ENCODE peak calls at places on chromosome 5, in ten cellular contexts. K, Z, R, I, C, M, F, V, B and H are unnamed samples.

GRCh38 chr5:69493235-69493925 is 790 bp downstream of the OCLN start:
- DNase-seq in K (no peak), Z (no peak), R (no peak), I (peak; percentile 60), C (peak; percentile 65), M (no peak), F (no peak), V (no peak), B (no peak), H (peak; percentile 86)

GRCh38 chr5:67094476-67095300 is 101.9 kb downstream of the CD180 start:
- DNase-seq in K (no peak), Z (no peak), R (no peak), I (no peak), C (peak; percentile 85), M (no peak), F (no peak), V (no peak), B (no peak), H (peak; percentile 83)

GRCh38 chr5:5979362-5979760 is 399.0 kb downstream of the MED10 start:
- DNase-seq in K (no peak), Z (no peak), R (no peak), I (no peak), C (no peak), M (no peak), F (no peak), V (no peak), B (no peak), H (peak; percentile 71)

GRCh38 chr5:120778491-120779293 is 314.6 kb downstream of the PRR16 start:
- DNase-seq in K (no peak), Z (no peak), R (no peak), I (no peak), C (peak; percentile 22), M (no peak), F (no peak), V (no peak), B (no peak), H (no peak)

GRCh38 chr5:36371366-36371765 is 69.7 kb upstream of the RANBP3L start:
- DNase-seq in K (no peak), Z (no peak), R (no peak), I (no peak), C (no peak), M (no peak), F (no peak), V (no peak), B (no peak), H (no peak)

GRCh38 chr5:179802950-179803562 is 3.6 kb downstream of the MGAT4B start:
- DNase-seq in K (no peak), Z (no peak), R (no peak), I (no peak), C (no peak), M (peak; percentile 18), F (no peak), V (no peak), B (peak; percentile 65), H (peak; percentile 54)

GRCh38 chr5:133420440-133421301 is 191.7 kb downstream of the FSTL4 start:
- DNase-seq in K (no peak), Z (no peak), R (no peak), I (no peak), C (no peak), M (no peak), F (no peak), V (no peak), B (no peak), H (peak; percentile 28)

GRCh38 chr5:141883184-141883947 is 5.2 kb upstream of the PCDH1 start:
- DNase-seq in K (peak; percentile 58), Z (no peak), R (no peak), I (peak; percentile 54), C (peak; percentile 28), M (no peak), F (no peak), V (no peak), B (peak; percentile 71), H (peak; percentile 94)

GRCh38 chr5:132962429-132962928 is 955 bp downstream of the AFF4 start:
- DNase-seq in K (no peak), Z (peak; percentile 32), R (no peak), I (peak; percentile 44), C (peak; percentile 69), M (no peak), F (no peak), V (no peak), B (no peak), H (peak; percentile 55)

GRCh38 chr5:151718653-151719052 is 31.9 kb upstream of the SPARC start:
- DNase-seq in K (no peak), Z (no peak), R (no peak), I (no peak), C (no peak), M (no peak), F (no peak), V (no peak), B (no peak), H (no peak)

GRCh38 chr5:52564594-52564993 is 223.1 kb upstream of the ITGA1 start:
- DNase-seq in K (no peak), Z (no peak), R (no peak), I (no peak), C (no peak), M (no peak), F (no peak), V (no peak), B (no peak), H (no peak)

DNA sequence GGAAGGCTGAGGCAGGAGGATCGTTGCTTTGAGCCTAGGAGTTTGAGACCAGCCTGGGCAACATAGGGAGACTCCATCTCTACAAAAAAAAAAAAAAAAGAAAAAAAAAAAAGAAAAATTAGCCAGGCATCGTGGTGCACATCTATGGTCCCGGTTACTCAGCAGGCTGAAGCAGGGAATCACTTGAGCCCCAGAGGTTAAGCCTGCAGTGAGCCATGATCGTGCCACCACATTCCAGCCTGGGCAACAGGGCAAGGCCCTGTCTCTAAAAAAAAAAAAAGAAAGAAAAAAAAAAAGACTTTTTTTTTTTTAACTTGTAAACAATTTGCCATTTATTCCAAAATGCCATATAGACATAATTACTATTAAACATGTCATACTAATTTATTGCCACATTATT is 64.5 kb downstream of the SERINC5 start:
- DNase-seq in K (no peak), Z (no peak), R (no peak), I (no peak), C (no peak), M (no peak), F (no peak), V (no peak), B (no peak), H (peak; percentile 26)
- H3K4me3 ChIP-seq in K (no peak overlapping the region), Z (no peak overlapping the region), R (no peak overlapping the region), I (no peak overlapping the region), C (no peak overlapping the region), M (no peak overlapping the region), F (peak overlapping the region; percentile 34), V (no peak overlapping the region), B (no peak overlapping the region), H (no peak overlapping the region)

GRCh38 chr5:143093452-143094086 is 309.9 kb downstream of the NR3C1 start:
- DNase-seq in K (no peak), Z (no peak), R (no peak), I (no peak), C (no peak), M (no peak), F (no peak), V (no peak), B (no peak), H (no peak)

DNA sequence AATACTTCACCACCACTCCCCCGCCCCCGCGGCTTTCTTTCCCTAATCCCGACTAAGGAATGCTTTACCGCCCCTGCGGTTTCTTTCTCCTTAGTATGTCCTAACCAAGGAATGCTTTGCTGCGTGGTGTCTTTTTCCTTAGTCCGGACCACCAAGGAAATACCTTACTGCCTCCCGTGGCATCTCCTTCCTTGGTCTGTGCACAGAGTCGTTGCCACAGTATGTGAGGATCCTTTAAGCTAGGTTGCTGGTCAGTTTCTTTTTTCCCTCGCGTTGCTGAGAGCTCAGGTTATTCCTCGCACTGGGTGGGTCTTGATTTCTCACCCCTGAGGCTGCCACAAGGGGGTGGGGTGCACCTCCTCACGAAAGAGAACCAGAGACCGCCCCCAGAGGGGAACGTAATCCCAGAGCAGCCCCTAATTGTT is 309.4 kb downstream of the NR3C1 start:
- DNase-seq in K (no peak), Z (no peak), R (no peak), I (no peak), C (peak; percentile 34), M (no peak), F (no peak), V (no peak), B (no peak), H (peak; percentile 97)
- TF ChIP-seq CTCF in K (no peak), Z (no peak), R (no peak), I (no peak), C (no peak), M (no peak), F (no peak), V (no peak), B (no peak), H (peak; percentile 76)

GRCh38 chr5:87074934-87075541 is 192.6 kb upstream of the RASA1 start:
- DNase-seq in K (no peak), Z (peak; percentile 43), R (no peak), I (no peak), C (peak; percentile 31), M (no peak), F (peak; percentile 23), V (no peak), B (no peak), H (no peak)

GRCh38 chr5:87076411-87076810 is 191.3 kb upstream of the RASA1 start:
- DNase-seq in K (no peak), Z (no peak), R (no peak), I (no peak), C (no peak), M (no peak), F (no peak), V (no peak), B (no peak), H (no peak)

GRCh38 chr5:87081511-87082372 is 185.9 kb upstream of the RASA1 start:
- DNase-seq in K (no peak), Z (no peak), R (no peak), I (no peak), C (no peak), M (peak; percentile 14), F (peak; percentile 11), V (no peak), B (no peak), H (no peak)

GRCh38 chr5:87076931-87077330 is 190.8 kb upstream of the RASA1 start:
- DNase-seq in K (no peak), Z (no peak), R (no peak), I (no peak), C (peak; percentile 49), M (no peak), F (no peak), V (no peak), B (no peak), H (no peak)

DNA sequence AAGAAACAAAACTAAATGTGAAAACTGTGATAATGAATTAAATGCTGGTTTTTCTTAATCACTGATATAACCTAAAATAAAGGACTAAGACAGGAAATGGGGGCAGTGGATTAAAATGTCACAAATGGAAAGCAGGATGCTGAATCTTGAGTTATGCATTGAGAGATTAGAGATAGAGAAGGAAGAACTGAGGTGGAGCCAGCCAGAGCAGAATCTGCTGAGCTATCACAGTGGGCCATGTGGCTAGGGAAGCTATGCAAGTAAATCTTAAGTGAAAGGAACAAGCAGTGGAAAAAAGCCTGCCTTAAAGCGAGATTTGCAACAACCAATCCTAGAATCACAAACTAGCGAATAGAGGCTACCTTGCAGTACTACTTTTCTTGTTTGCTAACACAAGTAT is 188.5 kb upstream of the RASA1 start:
- DNase-seq in K (no peak), Z (no peak), R (no peak), I (no peak), C (no peak), M (no peak), F (no peak), V (no peak), B (no peak), H (no peak)
- H3K4me1 ChIP-seq in K (no peaks in the 10 kb centered on the region), Z (peaks cover 15% of the 10 kb centered on the region), R (no peaks in the 10 kb centered on the region), I (no peaks in the 10 kb centered on the region), C (peaks cover 23% of the 10 kb centered on the region), M (no peaks in the 10 kb centered on the region), F (peaks cover 60% of the 10 kb centered on the region), V (peaks cover 8% of the 10 kb centered on the region), B (no peaks in the 10 kb centered on the region), H (no peaks in the 10 kb centered on the region)

GRCh38 chr5:107724642-107725041 is 53.9 kb upstream of the EFNA5 start:
- DNase-seq in K (no peak), Z (no peak), R (no peak), I (no peak), C (no peak), M (no peak), F (no peak), V (no peak), B (no peak), H (peak; percentile 58)
- H3K4me3 ChIP-seq in K (no peak overlapping the region), Z (no peak overlapping the region), R (no peak overlapping the region), I (no peak overlapping the region), C (no peak overlapping the region), M (no peak overlapping the region), F (no peak overlapping the region), V (no peak overlapping the region), B (no peak overlapping the region), H (no peak overlapping the region)